ENCODE peak calls at places on chromosome 21, in five cellular contexts. W, E, D, L and X are unnamed samples.

GRCh38 chr21:29362758-29363157 is 64.0 kb downstream of the BACH1 start:
- DNase-seq in D (no peak), E (no peak), L (no peak), W (no peak), X (no peak)

GRCh38 chr21:45403825-45404725 is 890 bp upstream of the COL18A1 start:
- DNase-seq in E (no peak), W (no peak), L (peak), D (peak), X (peak)

GRCh38 chr21:30251781-30252180 is 31.0 kb downstream of the KRTAP24-1 start:
- DNase-seq in D (no peak), L (no peak), W (no peak), E (no peak), X (no peak)

GRCh38 chr21:29378814-29379213 is 80.1 kb downstream of the BACH1 start:
- DNase-seq in L (no peak), E (no peak), D (no peak), W (no peak), X (no peak)

GRCh38 chr21:28253378-28253777 is 739.3 kb downstream of the LTN1 start:
- DNase-seq in E (no peak), D (no peak), L (no peak), W (no peak), X (no peak)

GRCh38 chr21:46125846-46126301 is 28.0 kb downstream of the COL6A2 start:
- DNase-seq in E (no peak), D (peak), W (no peak), L (no peak), X (no peak)

GRCh38 chr21:43922949-43923348 is 57.9 kb downstream of the AGPAT3 start:
- DNase-seq in E (no peak), L (no peak), D (no peak), W (no peak), X (no peak)

GRCh38 chr21:45724994-45725843 is 81.7 kb downstream of the PCBP3 start:
- DNase-seq in E (no peak), D (no peak), L (no peak), W (no peak), X (no peak)

GRCh38 chr21:15531986-15532385 is 197.8 kb upstream of the USP25 start:
- DNase-seq in D (no peak), L (no peak), E (no peak), W (no peak), X (no peak)

GRCh38 chr21:31688603-31689368 is 29.3 kb downstream of the SOD1 start:
- DNase-seq in W (no peak), E (no peak), L (no peak), D (no peak), X (no peak)

GRCh38 chr21:32393677-32394001 is 827 bp upstream of the URB1 start:
- DNase-seq in D (no peak), E (no peak), L (no peak), W (no peak), X (no peak)

GRCh38 chr21:18810136-18810535 is 406.6 kb upstream of the TMPRSS15 start:
- DNase-seq in E (no peak), L (no peak), W (no peak), D (no peak), X (no peak)

GRCh38 chr21:29257701-29258100 is 41.0 kb upstream of the BACH1 start:
- DNase-seq in L (no peak), D (no peak), W (no peak), E (no peak), X (no peak)

GRCh38 chr21:44845418-44846200 is 27.7 kb upstream of the SUMO3 start:
- DNase-seq in L (peak), W (no peak), D (peak), E (peak), X (peak)

GRCh38 chr21:46008893-46009635 is 27.5 kb downstream of the COL6A1 start:
- DNase-seq in D (no peak), L (no peak), E (no peak), W (no peak), X (no peak)

GRCh38 chr21:15908187-15908586 is 178.4 kb downstream of the USP25 start:
- DNase-seq in E (no peak), W (no peak), L (no peak), D (no peak), X (no peak)

DNA sequence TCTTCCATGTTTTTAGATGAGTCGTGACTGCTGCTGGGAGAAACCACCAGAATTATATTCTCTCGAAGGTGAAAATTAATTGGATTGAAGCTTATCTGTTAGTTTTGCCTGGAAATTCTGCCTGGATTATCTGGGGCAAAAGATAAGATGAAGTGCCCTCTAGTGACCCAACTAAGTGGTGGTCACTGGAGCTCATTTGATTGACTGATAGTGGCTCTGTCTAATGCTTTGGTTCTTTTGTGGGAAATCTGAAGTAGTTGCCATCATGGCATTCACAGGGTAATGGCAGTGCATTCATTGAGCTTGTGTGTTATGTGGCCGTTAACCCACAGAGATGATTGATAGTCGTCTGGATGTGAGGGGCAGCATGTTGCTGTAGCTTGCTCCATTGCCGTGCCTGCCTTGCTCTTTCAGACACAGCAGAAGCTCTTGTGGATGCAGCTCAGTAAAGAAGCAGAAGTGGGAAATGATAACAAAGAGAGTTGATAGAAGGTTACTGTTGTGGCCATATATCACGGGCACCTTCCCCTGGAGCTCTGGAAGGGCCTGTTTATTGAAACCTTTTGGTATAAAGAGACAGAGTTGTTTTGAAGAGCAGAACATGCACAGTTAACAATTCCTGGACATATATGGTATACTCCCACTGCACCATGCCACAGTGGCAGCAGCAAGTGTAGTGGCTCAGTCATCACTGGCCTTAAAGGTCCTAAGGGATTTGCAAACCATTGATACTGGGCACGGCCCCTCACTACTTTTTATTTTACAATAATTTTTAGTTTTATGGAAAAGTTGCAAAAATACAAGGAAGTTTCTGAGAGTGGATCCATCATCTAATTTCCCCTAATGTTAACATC is 42.0 kb downstream of the CXADR start:
- DNase-seq in L (peak), W (no peak), D (no peak), E (peak), X (no peak)
- TF ChIP-seq CTCF in L (no peak), W (peak), D (no peak), E (peak), X (no peak)

GRCh38 chr21:39086547-39086946 is 96.7 kb downstream of the PSMG1 start:
- DNase-seq in W (no peak), D (no peak), L (no peak), E (no peak), X (no peak)
- TF ChIP-seq CTCF in W (peak), D (no peak), L (no peak), E (peak), X (no peak)

DNA sequence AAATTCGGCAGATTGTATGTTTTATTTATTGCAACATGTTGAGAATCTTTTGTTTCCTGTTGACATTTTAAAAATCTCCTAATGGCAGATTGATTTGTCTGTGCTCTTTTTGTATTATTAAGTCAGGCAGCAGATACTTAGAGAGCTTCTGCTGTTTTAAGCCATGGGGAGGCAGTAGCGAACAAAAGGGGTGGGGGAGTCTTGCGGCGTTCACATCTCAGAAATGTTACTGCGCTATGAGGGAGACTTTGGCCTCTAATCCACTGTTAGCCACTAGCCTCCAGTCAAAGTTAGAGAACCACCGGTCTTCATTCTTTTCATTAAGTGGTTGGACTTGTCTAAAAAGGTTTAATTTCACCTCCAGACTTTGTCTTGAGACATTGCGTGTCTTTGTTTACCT is 93.6 kb downstream of the DYRK1A start:
- DNase-seq in W (no peak), D (peak), L (no peak), E (peak), X (no peak)
- TF ChIP-seq CTCF in W (no peak), D (no peak), L (no peak), E (no peak), X (no peak)

GRCh38 chr21:41777934-41778815 is 11.3 kb upstream of the RIPK4 start:
- DNase-seq in D (peak), E (peak), L (peak), W (peak), X (peak)
- TF ChIP-seq CTCF in D (peak), E (peak), L (peak), W (peak), X (peak)

GRCh38 chr21:17690078-17690494 is 77.4 kb upstream of the BTG3 start:
- DNase-seq in L (no peak), D (no peak), E (no peak), W (no peak), X (no peak)

GRCh38 chr21:17693801-17694200 is 81.1 kb upstream of the BTG3 start:
- DNase-seq in W (no peak), D (no peak), E (no peak), L (no peak), X (no peak)

GRCh38 chr21:17688912-17689874 is 76.5 kb upstream of the BTG3 start:
- DNase-seq in E (peak), W (peak), D (peak), L (peak), X (peak)
- TF ChIP-seq CTCF in E (peak), W (no peak), D (peak), L (no peak), X (peak)

DNA sequence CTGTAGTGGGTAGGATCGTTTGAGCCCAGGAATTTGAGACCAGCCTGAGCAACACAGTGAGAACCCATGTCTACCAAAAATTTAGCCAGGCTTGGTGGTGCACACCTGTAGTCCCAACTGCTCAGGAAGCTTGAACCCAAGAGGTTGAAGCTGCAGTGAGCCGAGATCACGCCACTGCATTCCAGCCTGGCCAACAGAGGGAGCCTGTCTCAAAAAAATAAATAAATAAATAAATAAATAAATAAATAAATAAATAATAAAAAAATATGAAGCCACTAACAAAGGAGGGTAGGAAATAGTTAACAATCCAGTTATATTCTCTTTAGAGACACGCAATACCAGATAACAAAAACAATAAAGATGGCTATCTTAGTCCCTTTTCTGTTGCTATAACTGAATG is 11.9 kb upstream of the CBR3 start:
- DNase-seq in D (no peak), L (no peak), E (no peak), W (no peak), X (no peak)
- TF ChIP-seq CTCF in D (no peak), L (no peak), E (peak), W (peak), X (no peak)

GRCh38 chr21:34690793-34691175 is 22.0 kb downstream of the CLIC6 start:
- DNase-seq in W (no peak), L (no peak), E (no peak), D (no peak), X (no peak)

GRCh38 chr21:34687065-34687464 is 18.3 kb downstream of the CLIC6 start:
- DNase-seq in W (no peak), D (no peak), L (no peak), E (no peak), X (no peak)

GRCh38 chr21:34690041-34690792 is 21.4 kb downstream of the CLIC6 start:
- DNase-seq in W (peak), D (no peak), E (no peak), L (peak), X (peak)

GRCh38 chr21:34688715-34689114 is 19.9 kb downstream of the CLIC6 start:
- DNase-seq in L (no peak), W (no peak), E (no peak), D (no peak), X (no peak)

DNA sequence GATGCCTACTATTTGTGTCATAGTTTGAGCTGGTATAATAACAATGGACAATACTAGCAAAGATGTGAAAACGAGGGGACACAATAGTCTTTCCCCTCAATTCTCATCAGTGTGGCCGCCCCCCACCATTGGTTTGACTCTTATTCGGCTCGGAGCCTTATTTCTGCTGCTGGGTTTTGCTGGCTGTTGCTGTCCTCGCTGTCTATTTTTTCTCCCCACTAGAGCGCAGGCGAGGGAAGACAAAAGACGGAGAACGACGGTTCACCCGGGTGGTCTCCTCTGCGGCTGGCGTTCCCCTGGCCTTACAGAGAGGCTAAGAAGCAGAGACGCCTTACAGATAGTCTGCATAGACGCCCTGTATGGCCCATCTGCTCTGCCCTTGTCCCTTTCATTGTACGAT is 19.4 kb downstream of the CLIC6 start:
- DNase-seq in E (peak), L (peak), W (peak), D (no peak), X (no peak)
- TF ChIP-seq CTCF in E (peak), L (no peak), W (peak), D (no peak), X (no peak)